ENCODE peak calls at places on chromosomes 12 and 14, in eight cellular contexts. One of them, this sample, is unnamed.

GRCh38 chr14:31949709-31950108 is 127.4 kb upstream of the ARHGAP5 start:
- DNase-seq in A549: peak
- DNase-seq in CD14-positive monocyte: no peak
- DNase-seq in fibroblast of lung: peak
- DNase-seq in AG04449: no peak
- DNase-seq in OCI-LY7: no peak
- DNase-seq in fibroblast of pulmonary artery: no peak
- DNase-seq in upper lobe of right lung: no peak
- DNase-seq in this sample: peak

GRCh38 chr12:109946505-109946904 is 46.4 kb downstream of the TCHP start:
- DNase-seq in A549: no peak
- DNase-seq in CD14-positive monocyte: no peak
- DNase-seq in fibroblast of lung: no peak
- DNase-seq in AG04449: no peak
- DNase-seq in OCI-LY7: no peak
- DNase-seq in fibroblast of pulmonary artery: peak
- DNase-seq in upper lobe of right lung: no peak
- DNase-seq in this sample: no peak

GRCh38 chr14:34199585-34199984 is 248.7 kb upstream of the EGLN3 start:
- DNase-seq in A549: no peak
- DNase-seq in CD14-positive monocyte: no peak
- DNase-seq in fibroblast of lung: peak
- DNase-seq in AG04449: peak
- DNase-seq in OCI-LY7: no peak
- DNase-seq in fibroblast of pulmonary artery: peak
- DNase-seq in upper lobe of right lung: no peak
- DNase-seq in this sample: no peak

GRCh38 chr14:95979339-95980042 is 59.7 kb upstream of the C14orf132 start:
- DNase-seq in A549: no peak
- DNase-seq in CD14-positive monocyte: no peak
- DNase-seq in fibroblast of lung: no peak
- DNase-seq in AG04449: no peak
- DNase-seq in OCI-LY7: peak
- DNase-seq in fibroblast of pulmonary artery: no peak
- DNase-seq in upper lobe of right lung: no peak
- DNase-seq in this sample: no peak

GRCh38 chr14:23561873-23562821 is 5.4 kb downstream of the AP1G2 start:
- DNase-seq in A549: no peak
- DNase-seq in CD14-positive monocyte: no peak
- DNase-seq in fibroblast of lung: peak
- DNase-seq in AG04449: no peak
- DNase-seq in OCI-LY7: no peak
- DNase-seq in fibroblast of pulmonary artery: peak
- DNase-seq in upper lobe of right lung: peak
- DNase-seq in this sample: no peak

GRCh38 chr14:76376878-76377523 is 1.1 kb downstream of the ESRRB start:
- DNase-seq in A549: no peak
- DNase-seq in CD14-positive monocyte: no peak
- DNase-seq in fibroblast of lung: no peak
- DNase-seq in AG04449: no peak
- DNase-seq in OCI-LY7: no peak
- DNase-seq in fibroblast of pulmonary artery: no peak
- DNase-seq in upper lobe of right lung: no peak
- DNase-seq in this sample: no peak

GRCh38 chr14:100872241-100872640 is 31.3 kb downstream of the RTL1 start:
- DNase-seq in A549: peak
- DNase-seq in CD14-positive monocyte: peak
- DNase-seq in fibroblast of lung: no peak
- DNase-seq in AG04449: no peak
- DNase-seq in OCI-LY7: no peak
- DNase-seq in fibroblast of pulmonary artery: no peak
- DNase-seq in upper lobe of right lung: peak
- DNase-seq in this sample: peak

GRCh38 chr12:42758806-42759205 is 169.3 kb upstream of the PRICKLE1 start:
- DNase-seq in A549: no peak
- DNase-seq in CD14-positive monocyte: no peak
- DNase-seq in fibroblast of lung: no peak
- DNase-seq in AG04449: no peak
- DNase-seq in OCI-LY7: no peak
- DNase-seq in fibroblast of pulmonary artery: no peak
- DNase-seq in upper lobe of right lung: no peak
- DNase-seq in this sample: no peak

DNA sequence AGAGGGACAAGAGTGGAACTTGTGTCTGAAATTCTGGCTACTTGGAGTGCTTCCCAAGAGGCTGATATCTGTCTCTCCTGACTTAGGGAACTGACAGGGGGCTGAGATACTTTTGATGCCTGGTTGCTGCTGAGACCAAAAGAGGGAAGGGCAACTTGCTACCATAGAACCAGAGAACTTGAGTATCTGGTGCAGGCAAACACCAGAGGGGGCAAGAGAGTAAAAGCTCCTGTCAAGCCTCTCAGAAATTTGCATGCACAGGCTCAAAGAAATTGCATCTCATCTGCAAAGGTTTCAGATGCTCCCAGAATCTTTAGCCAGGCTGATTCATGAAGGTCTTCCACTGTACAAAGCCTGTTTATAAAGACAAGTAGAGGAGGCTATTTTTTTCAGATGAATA is 391.3 kb upstream of the FOXG1 start:
- DNase-seq in A549: peak
- DNase-seq in CD14-positive monocyte: no peak
- DNase-seq in fibroblast of lung: peak
- DNase-seq in AG04449: no peak
- DNase-seq in OCI-LY7: no peak
- DNase-seq in fibroblast of pulmonary artery: peak
- DNase-seq in upper lobe of right lung: no peak
- DNase-seq in this sample: no peak
- TF ChIP-seq CTCF in A549: no peak
- TF ChIP-seq CTCF in CD14-positive monocyte: no peak
- TF ChIP-seq CTCF in fibroblast of lung: peak
- TF ChIP-seq CTCF in AG04449: peak
- TF ChIP-seq CTCF in OCI-LY7: no peak
- TF ChIP-seq CTCF in fibroblast of pulmonary artery: peak
- TF ChIP-seq CTCF in upper lobe of right lung: peak
- TF ChIP-seq CTCF in this sample: no peak

GRCh38 chr12:2739832-2740641 is 54.7 kb upstream of the FKBP4 start:
- DNase-seq in A549: peak
- DNase-seq in CD14-positive monocyte: no peak
- DNase-seq in fibroblast of lung: peak
- DNase-seq in AG04449: no peak
- DNase-seq in OCI-LY7: peak
- DNase-seq in fibroblast of pulmonary artery: peak
- DNase-seq in upper lobe of right lung: no peak
- DNase-seq in this sample: peak
- TF ChIP-seq CTCF in A549: peak
- TF ChIP-seq CTCF in CD14-positive monocyte: no peak
- TF ChIP-seq CTCF in fibroblast of lung: peak
- TF ChIP-seq CTCF in AG04449: peak
- TF ChIP-seq CTCF in OCI-LY7: peak
- TF ChIP-seq CTCF in fibroblast of pulmonary artery: peak
- TF ChIP-seq CTCF in upper lobe of right lung: peak
- TF ChIP-seq CTCF in this sample: peak

GRCh38 chr14:64337901-64338615 is 43.9 kb upstream of the ESR2 start:
- DNase-seq in A549: peak
- DNase-seq in CD14-positive monocyte: peak
- DNase-seq in fibroblast of lung: peak
- DNase-seq in AG04449: no peak
- DNase-seq in OCI-LY7: peak
- DNase-seq in fibroblast of pulmonary artery: peak
- DNase-seq in upper lobe of right lung: no peak
- DNase-seq in this sample: peak
- TF ChIP-seq CTCF in A549: no peak
- TF ChIP-seq CTCF in CD14-positive monocyte: no peak
- TF ChIP-seq CTCF in fibroblast of lung: peak
- TF ChIP-seq CTCF in AG04449: no peak
- TF ChIP-seq CTCF in OCI-LY7: peak
- TF ChIP-seq CTCF in fibroblast of pulmonary artery: no peak
- TF ChIP-seq CTCF in upper lobe of right lung: no peak
- TF ChIP-seq CTCF in this sample: no peak

GRCh38 chr12:47184813-47185212 is 105.1 kb upstream of the AMIGO2 start:
- DNase-seq in A549: no peak
- DNase-seq in CD14-positive monocyte: no peak
- DNase-seq in fibroblast of lung: no peak
- DNase-seq in AG04449: no peak
- DNase-seq in OCI-LY7: no peak
- DNase-seq in fibroblast of pulmonary artery: no peak
- DNase-seq in upper lobe of right lung: no peak
- DNase-seq in this sample: no peak
- TF ChIP-seq CTCF in A549: no peak
- TF ChIP-seq CTCF in CD14-positive monocyte: no peak
- TF ChIP-seq CTCF in fibroblast of lung: no peak
- TF ChIP-seq CTCF in AG04449: no peak
- TF ChIP-seq CTCF in OCI-LY7: no peak
- TF ChIP-seq CTCF in fibroblast of pulmonary artery: no peak
- TF ChIP-seq CTCF in upper lobe of right lung: no peak
- TF ChIP-seq CTCF in this sample: no peak